ENCODE peak calls at places on chromosomes 3 and 15, in ten cellular contexts. R is WTC11, Z is HuH-7.5, H is H54, N is brain microvascular endothelial cell, G is LoVo, B is NCI-H748 treated with DMSO at 0.1 percent for 48 hours, K is dorsolateral prefrontal cortex, Y is NB4, I is NCI-H2171 treated with DMSO at 0.1 percent for 48 hours. J is an unnamed sample.

GRCh38 chr3:127673191-127674098 is 693 bp downstream of the ABTB1 start:
- DNase-seq in Z (peak; percentile 74), Y (no peak), H (peak; percentile 70), B (no peak), I (peak; percentile 56), R (peak; percentile 17), N (peak; percentile 56), G (peak; percentile 74), K (peak; percentile 37), J (no peak)

GRCh38 chr15:57436961-57437360 is 60.7 kb downstream of the CGNL1 start:
- DNase-seq in H (no peak), N (no peak), Y (no peak), B (no peak), R (no peak), K (no peak), G (no peak), I (no peak), Z (no peak), J (no peak)

GRCh38 chr15:74752486-74753395 is 4.1 kb downstream of the CYP1A2 start:
- DNase-seq in Y (no peak), Z (no peak), K (no peak), N (peak; percentile 18), B (no peak), R (no peak), G (no peak), H (peak; percentile 56), I (no peak), J (no peak)

GRCh38 chr3:138726966-138727365 is 107.8 kb downstream of the PIK3CB start:
- DNase-seq in Y (no peak), I (no peak), H (peak; percentile 12), G (no peak), K (no peak), R (no peak), B (no peak), Z (no peak), N (peak; percentile 40), J (no peak)

GRCh38 chr15:34331809-34332208 is 5.8 kb downstream of the SLC12A6 start:
- DNase-seq in Z (no peak), B (no peak), N (no peak), G (no peak), I (no peak), K (no peak), H (no peak), R (no peak), Y (no peak), J (no peak)

GRCh38 chr3:126538966-126539365 is 15.0 kb downstream of the CHST13 start:
- DNase-seq in R (no peak), Z (no peak), Y (no peak), B (no peak), N (no peak), I (peak; percentile 16), K (no peak), H (no peak), G (no peak), J (no peak)

GRCh38 chr3:33054100-33055097 is 42.5 kb downstream of the GLB1 start:
- DNase-seq in N (no peak), R (no peak), Z (no peak), Y (no peak), G (no peak), B (no peak), I (no peak), H (no peak), K (no peak), J (no peak)

GRCh38 chr3:63791974-63792373 is 27.1 kb upstream of the C3orf49 start:
- DNase-seq in I (no peak), K (no peak), Y (peak; percentile 25), B (peak; percentile 5), G (no peak), Z (peak; percentile 9), R (no peak), H (no peak), N (peak; percentile 11), J (no peak)

GRCh38 chr3:46922426-46922825 is 44.9 kb downstream of the PTH1R start:
- DNase-seq in H (no peak), R (no peak), B (no peak), Z (no peak), K (no peak), N (no peak), Y (no peak), G (no peak), I (no peak), J (no peak)

GRCh38 chr15:62850791-62851291 is 191.7 kb upstream of the TPM1 start:
- DNase-seq in I (no peak), N (peak; percentile 84), Y (no peak), R (peak; percentile 22), H (peak; percentile 38), G (peak; percentile 17), Z (no peak), B (no peak), K (no peak), J (no peak)

GRCh38 chr15:39756806-39757522 is 25.7 kb downstream of the FSIP1 start:
- DNase-seq in G (peak; percentile 80), R (no peak), B (peak; percentile 29), H (no peak), N (peak; percentile 47), K (no peak), Z (no peak), Y (peak; percentile 63), I (peak; percentile 87), J (peak; percentile 47)

GRCh38 chr3:2392981-2393380 is 294.3 kb downstream of the CNTN4 start:
- DNase-seq in Z (no peak), B (no peak), R (no peak), N (no peak), Y (no peak), G (no peak), K (no peak), I (no peak), H (no peak), J (no peak)

GRCh38 chr3:66816110-66816761 is 181.9 kb upstream of the KBTBD8 start:
- DNase-seq in H (peak; percentile 10), K (no peak), G (peak; percentile 55), R (no peak), B (peak; percentile 51), Z (no peak), N (peak; percentile 43), Y (peak; percentile 58), I (peak; percentile 73), J (peak; percentile 42)

GRCh38 chr15:62569460-62570404 is 404.6 kb upstream of the C2CD4B start:
- DNase-seq in G (peak; percentile 90), N (peak; percentile 58), Z (peak; percentile 75), B (peak; percentile 87), H (no peak), Y (peak; percentile 11), I (peak; percentile 46), K (no peak), R (no peak), J (no peak)

GRCh38 chr15:67100808-67101581 is 35.6 kb downstream of the SMAD3 start:
- DNase-seq in B (no peak), K (no peak), I (no peak), Y (no peak), N (no peak), H (no peak), G (no peak), R (no peak), Z (no peak), J (no peak)

GRCh38 chr3:36923981-36924747 is 20.7 kb downstream of the TRANK1 start:
- DNase-seq in R (no peak), Y (peak; percentile 21), G (no peak), H (no peak), I (no peak), K (no peak), N (no peak), B (no peak), Z (no peak), J (no peak)